ENCODE peak calls at places on chromosomes 7 and 10, in seven cellular contexts. P is HL-60; S is mucosa of gallbladder; M is Calu3; V is KG1; O is stimulated activated CD4-positive, alpha-beta T cell treated with anti-CD3 and anti-CD28 coated beads, Interleukin-15, amount 100 ng/mL, for 1 hour; T is RPMI7951. E is an unnamed sample.

GRCh38 chr7:15836041-15836440 is 149.6 kb upstream of the MEOX2 start:
- DNase-seq in P (no peak), S (no peak), M (no peak), V (no peak), O (no peak), T (no peak), E (no peak)

GRCh38 chr10:132943555-132944404 is 1.4 kb upstream of the CFAP46 start:
- DNase-seq in P (no peak), S (no peak), M (no peak), V (no peak), O (no peak), T (no peak), E (no peak)

GRCh38 chr7:148535227-148535626 is 55.3 kb upstream of the C7orf33 start:
- DNase-seq in P (no peak), S (no peak), M (no peak), V (no peak), O (no peak), T (peak), E (no peak)

GRCh38 chr7:41224063-41224763 is 478.7 kb downstream of the INHBA start:
- DNase-seq in P (no peak), S (no peak), M (peak), V (no peak), O (no peak), T (peak), E (peak)

GRCh38 chr7:134184767-134185166 is 57.6 kb downstream of the LRGUK start:
- DNase-seq in P (no peak), S (no peak), M (no peak), V (no peak), O (no peak), T (peak), E (no peak)

GRCh38 chr7:51279391-51280023 is 37.1 kb downstream of the COBL start:
- DNase-seq in P (no peak), S (peak), M (no peak), V (no peak), O (no peak), T (no peak), E (no peak)

GRCh38 chr7:101094791-101095375 is 9.6 kb downstream of the TRIM56 start:
- DNase-seq in P (peak), S (peak), M (peak), V (no peak), O (no peak), T (peak), E (no peak)

GRCh38 chr7:70923086-70923845 is 208.7 kb upstream of the GALNT17 start:
- DNase-seq in P (no peak), S (no peak), M (no peak), V (no peak), O (no peak), T (no peak), E (no peak)

GRCh38 chr10:88594482-88594881 is 7.9 kb downstream of the LIPJ start:
- DNase-seq in P (no peak), S (no peak), M (no peak), V (no peak), O (no peak), T (no peak), E (no peak)

GRCh38 chr7:41826641-41827040 is 123.8 kb upstream of the INHBA start:
- DNase-seq in P (no peak), S (no peak), M (no peak), V (no peak), O (no peak), T (no peak), E (no peak)

GRCh38 chr7:4430227-4430626 is 251.9 kb upstream of the FOXK1 start:
- DNase-seq in P (no peak), S (no peak), M (no peak), V (no peak), O (no peak), T (no peak), E (no peak)

GRCh38 chr7:132055331-132056120 is 499.1 kb upstream of the PODXL start:
- DNase-seq in P (no peak), S (peak), M (no peak), V (no peak), O (no peak), T (no peak), E (no peak)

GRCh38 chr10:110353244-110354119 is 48.8 kb upstream of the SMNDC1 start:
- DNase-seq in P (no peak), S (no peak), M (no peak), V (no peak), O (no peak), T (peak), E (peak)

GRCh38 chr10:115982526-115982925 is 290.5 kb downstream of the GFRA1 start:
- DNase-seq in P (no peak), S (no peak), M (no peak), V (no peak), O (no peak), T (no peak), E (no peak)

GRCh38 chr7:132430863-132431822 is 145.1 kb downstream of the PLXNA4 start:
- DNase-seq in P (no peak), S (peak), M (peak), V (peak), O (peak), T (peak), E (no peak)

GRCh38 chr7:148256433-148256832 is 334.1 kb upstream of the C7orf33 start:
- DNase-seq in P (no peak), S (no peak), M (no peak), V (no peak), O (no peak), T (no peak), E (no peak)

GRCh38 chr10:5283305-5284158 is 81.2 kb upstream of the UCN3 start:
- DNase-seq in P (no peak), S (peak), M (peak), V (peak), O (no peak), T (peak), E (peak)

GRCh38 chr7:132387596-132387995 is 188.7 kb downstream of the PLXNA4 start:
- DNase-seq in P (no peak), S (no peak), M (no peak), V (no peak), O (no peak), T (no peak), E (no peak)